ENCODE peak calls at places on chromosomes 13 and 19, in ten cellular contexts. G is CD8-positive, alpha-beta T cell; U is fibroblast of mammary gland; P is Karpas-422; B is breast epithelium; J is anterior cingulate cortex; D is stimulated activated CD8-positive, alpha-beta memory T cell treated with anti-CD3 and anti-CD28 coated beads, Interleukin-7, amount 100 ng/mL, for 48 hours; Q is effector memory CD4-positive, alpha-beta T cell; Z is D341Med; F is NCI-H1417. O is an unnamed sample.
A peak's percentile ranks its signal among the peaks of the same experiment; 100 is the strongest.

GRCh38 chr13:39602614-39603366 is at the start of gene LHFPL6:
- DNase-seq in G (no peak), F (peak; percentile 45), Z (peak; percentile 83), P (peak; percentile 58), B (peak; percentile 66), D (peak; percentile 32), U (peak; percentile 69), J (peak; percentile 68), Q (peak; percentile 16), O (peak; percentile 92)

GRCh38 chr13:111629457-111629856 is 309.0 kb downstream of the TEX29 start:
- DNase-seq in U (no peak), G (no peak), Q (no peak), F (no peak), B (no peak), J (no peak), D (no peak), Z (no peak), P (no peak), O (no peak)

GRCh38 chr19:51029718-51030117 is 3.3 kb upstream of the KLK11 start:
- DNase-seq in U (no peak), P (peak; percentile 69), D (no peak), F (no peak), B (no peak), G (no peak), J (no peak), Q (no peak), Z (no peak), O (peak; percentile 25)

GRCh38 chr13:112941349-112941748 is 27.7 kb upstream of the MCF2L start:
- DNase-seq in D (no peak), U (no peak), Q (no peak), B (no peak), F (no peak), P (no peak), Z (no peak), G (no peak), J (no peak), O (no peak)

GRCh38 chr13:106210327-106210726 is 325.1 kb downstream of the EFNB2 start:
- DNase-seq in F (no peak), J (no peak), G (no peak), B (no peak), P (no peak), Q (no peak), U (no peak), Z (no peak), D (no peak), O (no peak)

GRCh38 chr19:32519023-32519422 is 62.0 kb upstream of the PDCD5 start:
- DNase-seq in J (no peak), F (no peak), Q (no peak), G (no peak), Z (no peak), P (no peak), B (no peak), U (no peak), D (no peak), O (peak; percentile 29)

GRCh38 chr13:87274209-87274819 is 396.9 kb upstream of the SLITRK5 start:
- DNase-seq in G (no peak), J (no peak), P (peak; percentile 94), F (peak; percentile 37), U (peak; percentile 42), B (no peak), Z (peak; percentile 44), Q (no peak), D (no peak), O (peak; percentile 60)

GRCh38 chr19:46513461-46514236 is 18.0 kb upstream of the PNMA8B start:
- DNase-seq in Z (peak; percentile 91), D (peak; percentile 49), J (no peak), G (peak; percentile 63), U (peak; percentile 70), F (peak; percentile 70), P (peak; percentile 92), B (peak; percentile 47), Q (no peak), O (peak; percentile 86)

GRCh38 chr19:18093439-18094161 is 4.0 kb upstream of the MAST3 start:
- DNase-seq in Z (no peak), Q (no peak), P (peak; percentile 64), G (no peak), F (no peak), U (peak; percentile 60), J (no peak), D (no peak), B (no peak), O (peak; percentile 54)

GRCh38 chr13:23618341-23618740 is 48.1 kb downstream of the TNFRSF19 start:
- DNase-seq in Q (no peak), D (no peak), P (no peak), G (no peak), Z (no peak), B (no peak), U (peak; percentile 98), F (no peak), J (no peak), O (peak; percentile 41)

GRCh38 chr13:44710576-44710975 is 134.4 kb upstream of the TSC22D1 start:
- DNase-seq in J (no peak), U (peak; percentile 93), P (no peak), Q (no peak), F (no peak), Z (no peak), B (no peak), G (no peak), D (no peak), O (peak; percentile 26)

GRCh38 chr13:24997367-24997967 is 98.5 kb upstream of the PABPC3 start:
- DNase-seq in P (peak; percentile 78), B (no peak), F (peak; percentile 21), D (no peak), Q (no peak), J (no peak), U (peak; percentile 42), Z (no peak), G (no peak), O (peak; percentile 67)

GRCh38 chr19:44640518-44640917 is 3.2 kb upstream of the PVR start:
- DNase-seq in D (no peak), Q (no peak), G (no peak), P (no peak), Z (no peak), B (no peak), J (no peak), U (peak; percentile 81), F (no peak), O (no peak)

GRCh38 chr13:105207586-105208293 is 1327.7 kb downstream of the EFNB2 start:
- DNase-seq in F (no peak), G (no peak), U (peak; percentile 3), D (no peak), Z (no peak), P (no peak), Q (no peak), J (no peak), B (no peak), O (no peak)

GRCh38 chr19:30686252-30686762 is 314.1 kb downstream of the ZNF536 start:
- DNase-seq in B (no peak), P (no peak), Z (peak; percentile 62), D (no peak), Q (no peak), J (no peak), F (no peak), U (peak; percentile 24), G (no peak), O (peak; percentile 80)

GRCh38 chr19:34828156-34828555 is 55.1 kb upstream of the ZNF599 start:
- DNase-seq in P (no peak), G (no peak), J (no peak), Z (no peak), U (no peak), D (no peak), B (no peak), Q (no peak), F (no peak), O (no peak)

GRCh38 chr19:3852614-3853254 is 16.1 kb downstream of the ZFR2 start:
- DNase-seq in Z (peak; percentile 58), B (no peak), Q (peak; percentile 11), F (no peak), U (peak; percentile 88), P (peak; percentile 48), G (no peak), D (no peak), J (no peak), O (peak; percentile 35)

GRCh38 chr19:55673465-55673864 is 1.6 kb upstream of the EPN1 start:
- DNase-seq in Q (no peak), U (no peak), D (no peak), B (no peak), J (no peak), P (no peak), F (no peak), G (no peak), Z (no peak), O (peak; percentile 66)

O was measured in A673.